ENCODE peak calls at places on chromosome 16, in six cellular contexts. T, U, G, A, Z and B are unnamed samples.

GRCh38 chr16:90008708-90009145 is 10.5 kb downstream of the DBNDD1 start:
- DNase-seq in T (no peak), U (no peak), G (no peak), A (no peak), Z (peak; percentile 85), B (no peak)

GRCh38 chr16:70472786-70473433 is 18.5 kb downstream of the FCSK start:
- DNase-seq in T (no peak), U (no peak), G (no peak), A (no peak), Z (no peak), B (no peak)

GRCh38 chr16:67847064-67847861 is at the start of gene CENPT:
- DNase-seq in T (no peak), U (peak; percentile 59), G (no peak), A (peak; percentile 96), Z (peak; percentile 81), B (peak; percentile 49)

GRCh38 chr16:57498031-57498430 is 11.7 kb upstream of the DOK4 start:
- DNase-seq in T (no peak), U (no peak), G (no peak), A (no peak), Z (no peak), B (no peak)

GRCh38 chr16:29304251-29304900 is 102.1 kb downstream of the NPIPB11 start:
- DNase-seq in T (no peak), U (no peak), G (no peak), A (no peak), Z (no peak), B (no peak)

GRCh38 chr16:57077714-57078113 is 14.7 kb upstream of the CPNE2 start:
- DNase-seq in T (no peak), U (no peak), G (no peak), A (no peak), Z (no peak), B (no peak)

GRCh38 chr16:87936375-87937230 is at the start of gene CA5A:
- DNase-seq in T (no peak), U (no peak), G (no peak), A (no peak), Z (no peak), B (no peak)

GRCh38 chr16:86578056-86578455 is 293 bp upstream of the FOXL1 start:
- DNase-seq in T (no peak), U (no peak), G (no peak), A (peak; percentile 24), Z (no peak), B (no peak)

GRCh38 chr16:19419691-19420060 is 2.0 kb downstream of the TMC5 start:
- DNase-seq in T (peak; percentile 22), U (no peak), G (no peak), A (no peak), Z (peak; percentile 79), B (peak; percentile 82)

GRCh38 chr16:53457670-53458069 is 23.4 kb downstream of the RBL2 start:
- DNase-seq in T (no peak), U (peak; percentile 31), G (no peak), A (peak; percentile 36), Z (peak; percentile 86), B (no peak)

GRCh38 chr16:30894540-30895368 is 877 bp upstream of the BCL7C start:
- DNase-seq in T (no peak), U (no peak), G (no peak), A (no peak), Z (no peak), B (no peak)

GRCh38 chr16:1330260-1330914 is 3.1 kb upstream of the BAIAP3 start:
- DNase-seq in T (no peak), U (no peak), G (peak; percentile 79), A (peak; percentile 72), Z (no peak), B (no peak)

GRCh38 chr16:50303605-50304466 is 37.5 kb downstream of the ADCY7 start:
- DNase-seq in T (no peak), U (peak; percentile 25), G (peak; percentile 24), A (no peak), Z (peak; percentile 47), B (no peak)

GRCh38 chr16:19102187-19102872 is 11.4 kb upstream of the ITPRIPL2 start:
- DNase-seq in T (no peak), U (no peak), G (no peak), A (no peak), Z (no peak), B (no peak)

GRCh38 chr16:29760567-29761279 is 14.9 kb upstream of the C16orf54 start:
- DNase-seq in T (no peak), U (no peak), G (no peak), A (no peak), Z (peak; percentile 70), B (no peak)

GRCh38 chr16:73059779-73060178 is 11.9 kb upstream of the ZFHX3 start:
- DNase-seq in T (no peak), U (no peak), G (no peak), A (no peak), Z (no peak), B (no peak)

GRCh38 chr16:3458852-3459361 is 15.4 kb downstream of the NAA60 start:
- DNase-seq in T (no peak), U (peak; percentile 49), G (no peak), A (no peak), Z (peak; percentile 59), B (peak; percentile 75)

GRCh38 chr16:56988948-56989945 is at the start of gene NLRC5:
- DNase-seq in T (peak; percentile 71), U (peak; percentile 95), G (peak; percentile 68), A (peak; percentile 69), Z (peak; percentile 95), B (peak; percentile 67)

GRCh38 chr16:56912746-56913703 is 18.9 kb upstream of the HERPUD1 start:
- DNase-seq in T (no peak), U (peak; percentile 44), G (no peak), A (no peak), Z (peak; percentile 66), B (no peak)

GRCh38 chr16:14321542-14321941 is 250.4 kb downstream of the MRTFB start:
- DNase-seq in T (no peak), U (no peak), G (no peak), A (peak; percentile 43), Z (no peak), B (no peak)

GRCh38 chr16:30669026-30670000 is 11.1 kb downstream of the FBRS start:
- DNase-seq in T (no peak), U (no peak), G (no peak), A (no peak), Z (no peak), B (no peak)

GRCh38 chr16:89921699-89922476 is 1.3 kb upstream of the TUBB3 start:
- DNase-seq in T (peak; percentile 85), U (peak; percentile 57), G (peak; percentile 86), A (peak; percentile 93), Z (peak; percentile 69), B (peak; percentile 85)

GRCh38 chr16:58456193-58456592 is 43.8 kb upstream of the NDRG4 start:
- DNase-seq in T (no peak), U (no peak), G (no peak), A (no peak), Z (no peak), B (peak; percentile 64)

GRCh38 chr16:84768061-84768797 is 51.6 kb upstream of the CRISPLD2 start:
- DNase-seq in T (no peak), U (no peak), G (no peak), A (no peak), Z (no peak), B (no peak)

GRCh38 chr16:74140557-74140956 is 156.1 kb upstream of the PSMD7 start:
- DNase-seq in T (no peak), U (no peak), G (no peak), A (no peak), Z (no peak), B (no peak)

GRCh38 chr16:55488306-55488705 is 9.3 kb downstream of the MMP2 start:
- DNase-seq in T (no peak), U (no peak), G (no peak), A (no peak), Z (peak; percentile 28), B (no peak)

GRCh38 chr16:79037429-79038373 is 562.8 kb downstream of the MAF start:
- DNase-seq in T (no peak), U (no peak), G (no peak), A (no peak), Z (no peak), B (no peak)

GRCh38 chr16:82192665-82193064 is 22.6 kb upstream of the MPHOSPH6 start:
- DNase-seq in T (peak; percentile 7), U (no peak), G (no peak), A (no peak), Z (no peak), B (no peak)

GRCh38 chr16:66878067-66878466 is 2.2 kb upstream of the PDP2 start:
- DNase-seq in T (no peak), U (no peak), G (no peak), A (no peak), Z (no peak), B (no peak)

GRCh38 chr16:68756250-68757051 is 19.4 kb downstream of the CDH1 start:
- DNase-seq in T (no peak), U (peak; percentile 90), G (no peak), A (peak; percentile 79), Z (peak; percentile 93), B (peak; percentile 32)

GRCh38 chr16:19396555-19397011 is 21.1 kb upstream of the TMC5 start:
- DNase-seq in T (no peak), U (peak; percentile 88), G (no peak), A (no peak), Z (peak; percentile 82), B (no peak)

GRCh38 chr16:68823401-68823800 is 19.9 kb upstream of the TANGO6 start:
- DNase-seq in T (no peak), U (no peak), G (peak; percentile 47), A (peak; percentile 94), Z (no peak), B (no peak)